ENCODE peak calls at places on chromosomes 3 and 15, in four cellular contexts. S is GM23338; T is CD4-positive, CD25-positive, alpha-beta regulatory T cell; O is cardiac muscle cell. X is an unnamed sample.

GRCh38 chr3:61718565-61718964 is 157.2 kb downstream of the PTPRG start:
- DNase-seq in O (no peak), S (no peak), T (no peak), X (no peak)

GRCh38 chr15:78837131-78837530 is 25.9 kb upstream of the ADAMTS7 start:
- DNase-seq in O (no peak), S (no peak), T (no peak), X (no peak)

GRCh38 chr3:184230081-184230602 is 757 bp downstream of the VWA5B2 start:
- DNase-seq in S (peak), O (peak), T (no peak), X (no peak)

GRCh38 chr3:32127219-32127826 is 20.9 kb downstream of the GPD1L start:
- DNase-seq in O (no peak), T (no peak), S (no peak), X (no peak)

GRCh38 chr3:168455814-168456213 is 360.1 kb upstream of the GOLIM4 start:
- DNase-seq in S (no peak), T (no peak), O (no peak), X (no peak)

GRCh38 chr3:141050576-141050912 is 603 bp upstream of the SPSB4 start:
- DNase-seq in S (peak), O (no peak), T (no peak), X (no peak)

GRCh38 chr3:25962255-25962654 is 172.4 kb downstream of the OXSM start:
- DNase-seq in O (no peak), S (peak), T (no peak), X (no peak)

GRCh38 chr15:101458908-101459578 is 30.5 kb downstream of the PCSK6 start:
- DNase-seq in T (no peak), O (no peak), S (no peak), X (no peak)

GRCh38 chr3:31815631-31816440 is 165.2 kb downstream of the OSBPL10 start:
- DNase-seq in T (peak), O (peak), S (no peak), X (no peak)

GRCh38 chr3:149487598-149488197 is 13.2 kb downstream of the TM4SF4 start:
- DNase-seq in T (peak), S (peak), O (no peak), X (no peak)

GRCh38 chr15:65326109-65326508 is 21.6 kb downstream of the RNU5B-1 start:
- DNase-seq in T (no peak), O (peak), S (peak), X (no peak)

GRCh38 chr15:25850154-25851111 is 12.7 kb downstream of the ATP10A start:
- DNase-seq in O (peak), T (peak), S (peak), X (peak)

GRCh38 chr3:149340310-149340933 is 7.0 kb upstream of the TM4SF18 start:
- DNase-seq in T (no peak), S (no peak), O (no peak), X (no peak)

GRCh38 chr3:184275961-184276910 is at the start of gene ECE2:
- DNase-seq in O (no peak), S (no peak), T (no peak), X (no peak)

GRCh38 chr15:27770769-27771554 is 328.2 kb downstream of the OCA2 start:
- DNase-seq in S (no peak), O (no peak), T (no peak), X (no peak)

GRCh38 chr3:19901918-19902317 is 32.1 kb downstream of the EFHB start:
- DNase-seq in O (no peak), S (no peak), T (no peak), X (peak)

GRCh38 chr3:105232536-105232935 is 134.2 kb upstream of the ALCAM start:
- DNase-seq in S (no peak), O (no peak), T (no peak), X (no peak)

GRCh38 chr3:164550857-164551256 is 527.4 kb downstream of the SI start:
- DNase-seq in S (peak), T (no peak), O (no peak), X (no peak)

GRCh38 chr3:185984203-185984602 is 46.4 kb upstream of the TRA2B start:
- DNase-seq in S (no peak), T (no peak), O (no peak), X (no peak)

GRCh38 chr15:39587910-39588530 is 7.1 kb downstream of the THBS1 start:
- DNase-seq in O (no peak), T (no peak), S (no peak), X (no peak)

GRCh38 chr3:46972396-46972795 is 4.1 kb downstream of the CCDC12 start:
- DNase-seq in S (no peak), T (no peak), O (no peak), X (no peak)

GRCh38 chr3:114669614-114670013 is 375.8 kb downstream of the TIGIT start:
- DNase-seq in S (no peak), O (no peak), T (no peak), X (no peak)

GRCh38 chr3:129114455-129114854 is 7.1 kb downstream of the RAB43 start:
- DNase-seq in O (no peak), S (no peak), T (no peak), X (no peak)

GRCh38 chr15:36831915-36832310 is 252.5 kb downstream of the CDIN1 start:
- DNase-seq in T (no peak), O (peak), S (no peak), X (no peak)

GRCh38 chr3:53068176-53068575 is 22.3 kb upstream of the SFMBT1 start:
- DNase-seq in S (no peak), T (no peak), O (no peak), X (no peak)

GRCh38 chr3:36792342-36792741 is 28.0 kb upstream of the DCLK3 start:
- DNase-seq in S (peak), O (peak), T (peak), X (peak)

GRCh38 chr3:14412831-14413380 is 10.5 kb downstream of the SLC6A6 start:
- DNase-seq in O (no peak), S (peak), T (no peak), X (no peak)

GRCh38 chr3:13020159-13020558 is 53.1 kb downstream of the IQSEC1 start:
- DNase-seq in T (no peak), S (no peak), O (no peak), X (no peak)

GRCh38 chr15:42914728-42915497 is 5.7 kb downstream of the TTBK2 start:
- DNase-seq in S (no peak), O (no peak), T (no peak), X (no peak)

GRCh38 chr15:101478701-101479341 is 10.7 kb downstream of the PCSK6 start:
- DNase-seq in S (no peak), T (no peak), O (no peak), X (no peak)

GRCh38 chr3:87109431-87109830 is 117.7 kb upstream of the CHMP2B start:
- DNase-seq in T (no peak), S (no peak), O (no peak), X (no peak)

GRCh38 chr3:30649572-30650310 is 43.3 kb downstream of the TGFBR2 start:
- DNase-seq in T (no peak), S (no peak), O (no peak), X (no peak)

GRCh38 chr15:67133026-67133425 is 67.6 kb downstream of the SMAD3 start:
- DNase-seq in T (no peak), O (peak), S (no peak), X (no peak)

GRCh38 chr15:76185716-76186115 is 125.6 kb downstream of the ETFA start:
- DNase-seq in S (peak), O (peak), T (peak), X (peak)

GRCh38 chr3:114418724-114419543 is 125.1 kb downstream of the TIGIT start:
- DNase-seq in O (peak), T (peak), S (peak), X (peak)

GRCh38 chr3:101988591-101988990 is 139.3 kb downstream of the NFKBIZ start:
- DNase-seq in O (no peak), T (peak), S (no peak), X (no peak)

GRCh38 chr3:10196389-10197052 is 31.8 kb downstream of the IRAK2 start:
- DNase-seq in S (no peak), O (no peak), T (no peak), X (no peak)

GRCh38 chr3:124761935-124762334 is 31.7 kb downstream of the UMPS start:
- DNase-seq in S (no peak), T (no peak), O (no peak), X (no peak)

DNA sequence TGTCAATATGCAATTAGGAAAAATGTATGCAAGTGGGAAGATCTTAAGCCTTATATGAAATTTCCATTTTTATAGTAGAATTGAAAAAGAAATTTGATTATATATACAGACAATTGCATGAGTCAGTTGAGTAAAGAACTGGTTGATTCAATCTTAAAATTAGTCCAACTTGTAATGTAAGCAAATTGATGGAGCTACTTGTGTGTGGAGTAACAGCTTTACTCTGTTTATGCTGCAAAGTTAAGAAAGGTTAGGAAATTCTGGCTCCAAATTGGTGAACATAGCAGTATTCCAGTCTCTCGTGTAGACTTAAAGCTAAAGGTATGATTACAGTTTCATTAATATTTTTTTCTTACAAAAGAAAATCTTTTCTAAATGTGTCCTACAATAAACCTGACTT is 4.0 kb downstream of the TNFSF10 start:
- DNase-seq in S (no peak), T (no peak), O (no peak), X (no peak)
- H3K4me3 ChIP-seq in S (no peak), T (peak), O (no peak), X (no peak)

DNA sequence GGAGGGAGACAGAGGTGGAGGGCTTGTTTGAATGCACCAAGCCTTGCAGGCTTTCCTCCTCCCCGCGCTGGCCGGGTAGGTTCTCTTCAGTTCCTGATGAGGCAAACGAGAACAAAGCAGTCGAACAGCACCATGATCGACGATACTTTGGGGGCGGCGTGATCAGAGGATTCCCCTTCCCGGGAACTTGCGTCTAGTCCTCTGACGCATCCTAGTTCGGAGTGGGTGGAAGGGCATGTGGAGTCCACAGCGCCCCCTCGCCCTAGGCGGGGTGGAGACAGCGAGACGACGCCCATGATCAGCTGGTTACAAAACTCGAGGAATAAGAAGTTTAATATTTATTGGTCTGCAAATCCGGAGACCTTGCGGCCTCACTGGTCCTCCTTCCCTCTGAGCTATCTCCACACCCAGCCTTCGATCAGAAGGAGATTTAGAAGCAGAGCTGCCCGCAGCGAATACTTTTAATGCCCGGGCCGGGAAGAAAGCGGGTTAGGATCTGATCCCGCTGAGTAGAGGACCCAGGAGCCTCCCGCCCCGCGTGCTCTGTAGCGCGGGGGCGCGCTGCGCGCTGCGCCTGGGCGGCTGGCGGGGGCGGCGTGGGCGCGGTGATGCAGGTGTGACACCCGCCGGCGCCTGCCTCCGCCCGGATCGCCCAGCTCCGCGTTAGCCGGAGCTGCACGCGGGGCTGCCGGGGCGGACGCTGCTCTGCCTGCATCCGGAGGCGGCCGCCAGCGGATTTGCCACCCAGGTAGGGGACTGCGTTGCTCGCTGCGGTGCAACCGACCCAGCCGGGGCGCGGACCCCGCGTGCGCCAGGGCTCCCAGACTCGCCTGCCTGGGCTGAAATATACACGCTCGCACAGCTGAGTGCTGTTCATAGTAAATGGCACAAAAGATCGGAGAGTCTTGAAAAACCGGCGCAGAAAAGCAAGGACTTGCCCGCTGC is at the start of gene SV2B:
- DNase-seq in T (peak), O (peak), S (peak), X (peak)
- H3K4me3 ChIP-seq in T (peak), O (peak), S (peak), X (peak)

DNA sequence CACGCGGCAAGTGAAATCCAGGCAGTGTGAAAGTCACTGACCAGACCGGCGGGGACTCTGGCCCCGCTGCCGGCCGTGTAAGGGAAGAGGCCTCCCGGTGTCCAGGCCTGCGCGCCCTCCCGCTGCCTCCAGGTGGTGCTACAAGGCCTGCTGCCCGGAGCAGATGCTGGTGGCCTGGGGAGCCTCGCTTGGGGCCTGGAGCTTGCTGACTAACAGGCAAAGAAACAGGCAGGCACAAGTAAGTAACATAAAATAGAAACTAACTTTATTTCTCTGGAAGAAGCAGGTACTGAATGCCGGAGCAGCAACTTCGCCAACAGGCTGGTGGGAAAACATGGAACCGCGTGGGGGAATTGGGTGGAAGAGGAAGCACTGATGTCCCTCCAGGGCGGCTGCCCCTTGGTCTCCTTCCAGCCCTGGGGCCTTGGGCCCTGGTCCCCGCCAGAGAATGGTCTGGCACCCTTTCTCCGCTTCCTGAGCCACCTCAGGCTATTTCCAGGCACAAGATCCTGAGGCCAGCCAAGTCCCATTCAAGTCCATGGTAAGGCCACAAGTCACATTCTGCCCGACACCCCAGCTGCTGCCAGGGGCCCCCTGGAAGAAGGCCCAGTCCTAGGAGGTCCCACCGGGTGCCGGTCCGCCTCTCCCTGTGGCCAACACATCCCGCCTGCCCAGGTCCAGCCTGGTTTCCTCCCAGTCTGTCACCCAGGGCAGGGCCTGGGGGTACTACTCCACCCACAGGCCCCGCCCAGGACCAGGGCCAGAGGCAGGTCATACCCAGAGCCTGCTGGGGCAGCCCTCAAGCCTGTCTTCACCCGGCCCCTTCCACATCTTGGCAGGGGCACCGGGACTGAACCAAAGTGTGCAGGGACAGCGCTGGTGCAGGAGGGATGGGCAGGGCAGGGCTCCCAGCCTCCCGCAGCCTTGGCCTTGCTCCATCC is 45.0 kb downstream of the TNK2 start:
- DNase-seq in S (peak), O (peak), T (peak), X (peak)
- H3K4me3 ChIP-seq in S (no peak), O (no peak), T (no peak), X (no peak)

GRCh38 chr15:80153900-80154299 is 1.1 kb downstream of the FAH start:
- DNase-seq in O (no peak), T (no peak), S (no peak), X (no peak)
- H3K4me3 ChIP-seq in O (peak), T (peak), S (peak), X (no peak)

DNA sequence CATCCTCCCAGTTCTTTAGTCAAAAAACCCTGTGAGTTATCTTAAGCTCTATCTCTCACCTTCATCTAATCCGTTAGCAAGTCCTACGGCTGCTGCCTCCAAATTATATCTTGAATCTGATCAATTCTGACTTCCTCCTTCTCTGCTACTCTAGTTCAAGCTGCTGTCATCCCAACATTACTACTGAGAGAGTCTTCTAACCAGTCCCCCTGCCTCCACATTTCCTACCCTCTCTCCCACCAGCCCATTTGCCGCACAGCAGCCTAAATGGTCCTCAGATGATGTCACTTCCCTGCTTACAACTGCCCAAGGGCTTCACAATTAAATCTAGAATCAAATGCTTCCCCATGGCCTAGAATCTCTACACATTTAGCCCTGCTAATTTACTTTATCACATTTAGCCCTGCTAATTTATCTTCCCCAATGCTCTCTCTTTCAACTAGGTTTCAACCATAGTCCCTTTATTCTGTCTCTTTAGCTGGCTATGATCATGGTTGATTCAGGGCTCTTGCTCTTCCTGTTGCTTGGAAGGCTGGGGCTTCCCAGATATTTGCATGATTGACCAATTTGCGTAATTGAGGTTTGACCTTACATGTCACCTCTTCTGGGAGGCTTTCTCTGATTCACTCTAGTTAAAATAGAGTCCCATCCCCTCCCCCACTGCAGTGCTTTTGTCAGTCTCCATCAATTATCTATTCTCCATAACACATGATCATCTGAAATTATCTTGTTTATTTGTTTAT is 11.0 kb upstream of the ARL14 start:
- DNase-seq in T (no peak), O (no peak), S (no peak), X (peak)
- H3K4me3 ChIP-seq in T (no peak), O (no peak), S (no peak), X (no peak)

GRCh38 chr3:57011022-57011421 is 49.4 kb upstream of the SPATA12 start:
- DNase-seq in T (no peak), O (no peak), S (no peak), X (no peak)

GRCh38 chr3:57009367-57009766 is 51.1 kb upstream of the SPATA12 start:
- DNase-seq in O (no peak), S (no peak), T (no peak), X (no peak)

GRCh38 chr3:57006949-57007419 is 53.5 kb upstream of the SPATA12 start:
- DNase-seq in T (no peak), O (peak), S (peak), X (no peak)

GRCh38 chr3:57007513-57008415 is 52.7 kb upstream of the SPATA12 start:
- DNase-seq in T (peak), S (peak), O (no peak), X (no peak)

GRCh38 chr3:57009802-57010201 is 50.7 kb upstream of the SPATA12 start:
- DNase-seq in S (no peak), O (no peak), T (no peak), X (no peak)
- H3K4me3 ChIP-seq in S (no peak), O (no peak), T (no peak), X (no peak)

GRCh38 chr3:44571024-44571423 is 13.7 kb upstream of the ZNF660 start:
- DNase-seq in O (no peak), S (no peak), T (no peak), X (no peak)
- H3K4me3 ChIP-seq in O (no peak), S (no peak), T (no peak), X (no peak)

DNA sequence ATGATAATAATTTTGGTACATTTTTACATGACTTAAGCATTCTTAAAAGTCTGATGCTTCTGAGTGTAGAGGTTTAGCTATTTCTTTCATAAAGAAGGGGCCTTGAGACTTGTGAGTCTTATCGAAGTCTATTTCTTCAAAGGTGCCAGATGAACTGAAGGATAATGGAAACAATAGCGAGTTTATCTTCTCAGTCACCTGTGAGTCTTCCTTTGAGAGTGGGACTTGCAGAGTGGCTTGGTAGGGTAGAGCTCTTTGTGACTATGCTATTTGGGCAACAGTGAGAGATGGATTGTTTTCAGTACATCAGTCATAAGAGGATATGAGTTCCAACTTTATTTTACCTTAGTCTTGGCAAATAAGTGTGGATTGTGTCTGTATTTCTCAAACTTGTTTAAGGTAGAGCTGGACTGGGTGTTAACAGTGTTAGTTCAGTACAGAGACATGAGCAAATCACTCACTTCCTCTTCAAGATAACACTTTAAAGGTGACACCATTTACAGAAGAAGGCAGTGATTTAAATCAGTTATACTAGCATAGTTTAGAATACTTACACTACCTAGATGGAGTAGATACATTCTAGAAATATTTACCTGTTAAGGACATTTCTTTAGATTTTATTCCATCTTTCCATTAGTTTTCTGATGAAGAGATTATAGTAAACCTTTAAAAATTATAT is 3.2 kb downstream of the AKAP13 start:
- DNase-seq in T (peak), O (no peak), S (no peak), X (no peak)
- H3K4me3 ChIP-seq in T (peak), O (no peak), S (no peak), X (no peak)

X was measured in small intestine.